ENCODE peak calls at places on chromosomes 3 and 15, in eight cellular contexts. G is psoas muscle, M is GM23338, F is heart right ventricle, T is heart left ventricle, I is tibial artery, N is aorta, L is right atrium auricular region. S is an unnamed sample. For H3K4me1, the result is how much of the 10 kb centered on the place peaks cover.

GRCh38 chr15:68506071-68506470 is 72.7 kb upstream of the CORO2B start:
- DNase-seq in G (no peak), M (no peak), F (no peak), T (no peak), I (no peak), N (no peak), L (no peak), S (peak)

GRCh38 chr3:152040319-152040718 is 166.9 kb downstream of the SUCNR1 start:
- DNase-seq in G (no peak), M (no peak), F (no peak), T (no peak), I (no peak), N (no peak), L (no peak), S (no peak)

GRCh38 chr3:72411843-72412242 is 436.4 kb downstream of the SHQ1 start:
- DNase-seq in G (no peak), M (no peak), F (no peak), T (no peak), I (no peak), N (no peak), L (no peak), S (no peak)

GRCh38 chr3:168285506-168285905 is 189.8 kb upstream of the GOLIM4 start:
- DNase-seq in G (no peak), M (no peak), F (no peak), T (no peak), I (no peak), N (no peak), L (no peak), S (no peak)

GRCh38 chr3:14646589-14647413 is 4.8 kb upstream of the CCDC174 start:
- DNase-seq in G (no peak), M (peak), F (no peak), T (no peak), I (no peak), N (no peak), L (no peak), S (no peak)

GRCh38 chr15:59346951-59347350 is 25.7 kb downstream of the MYO1E start:
- DNase-seq in G (no peak), M (peak), F (no peak), T (no peak), I (no peak), N (no peak), L (no peak), S (no peak)

GRCh38 chr3:159238646-159239045 is 436.8 kb downstream of the MFSD1 start:
- DNase-seq in G (no peak), M (no peak), F (no peak), T (no peak), I (no peak), N (no peak), L (no peak), S (no peak)

GRCh38 chr15:62868507-62868906 is 174.0 kb upstream of the TPM1 start:
- DNase-seq in G (no peak), M (no peak), F (no peak), T (no peak), I (no peak), N (no peak), L (no peak), S (no peak)

GRCh38 chr3:110430146-110430545 is 641.5 kb upstream of the NECTIN3 start:
- DNase-seq in G (no peak), M (no peak), F (no peak), T (no peak), I (no peak), N (no peak), L (no peak), S (no peak)

GRCh38 chr3:8658326-8659212 is 14.0 kb upstream of the SSUH2 start:
- DNase-seq in G (peak), M (no peak), F (peak), T (peak), I (peak), N (peak), L (peak), S (peak)

DNA sequence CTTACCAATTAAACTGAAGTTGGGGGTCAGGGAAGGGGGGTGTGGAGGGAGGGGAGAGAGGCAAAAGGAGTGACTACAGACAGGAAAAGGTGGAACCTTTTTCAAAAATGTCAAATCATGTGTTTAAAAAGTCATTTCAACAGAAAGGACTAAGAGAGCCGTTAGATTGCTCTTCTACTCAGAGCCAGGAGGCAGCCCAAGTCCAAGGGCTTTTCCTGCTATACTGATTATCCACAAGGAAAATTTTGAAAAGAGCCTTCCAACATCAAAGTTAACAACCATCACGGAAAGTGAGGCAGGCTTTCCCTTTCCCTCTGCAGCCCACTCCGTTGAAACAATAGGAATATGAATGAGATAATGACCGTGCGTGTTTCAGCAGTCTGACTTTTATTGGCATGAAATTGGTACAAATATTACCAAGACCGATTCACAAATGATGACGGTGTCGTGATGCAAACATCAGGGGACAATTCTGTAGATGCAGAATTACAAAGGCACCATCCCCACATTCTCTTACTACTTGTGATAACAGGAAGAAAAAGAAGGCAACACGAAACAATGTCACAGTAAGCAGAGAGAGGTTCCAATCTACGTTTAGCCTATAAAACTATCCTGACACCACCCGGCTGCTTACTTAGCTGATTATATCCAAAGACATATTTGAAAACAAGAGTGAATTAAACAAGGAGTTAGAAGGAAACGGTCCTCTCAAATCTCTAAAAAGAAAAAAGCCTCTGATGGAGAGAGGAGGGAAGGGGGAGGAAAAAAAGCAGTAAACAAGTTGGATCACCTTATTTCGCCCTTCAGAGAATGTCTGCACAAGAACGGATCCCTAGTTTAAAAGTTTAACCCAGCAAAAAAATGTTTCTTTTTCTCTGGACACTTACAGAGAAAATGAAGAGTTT is 453.7 kb downstream of the FOXP1 start:
- DNase-seq in G (no peak), M (peak), F (no peak), T (no peak), I (no peak), N (no peak), L (no peak), S (no peak)
- H3K4me1 ChIP-seq in G (under half), M (half or more), F (under half), T (half or more), I (under half), N (under half), L (half or more), S (under half)

GRCh38 chr3:13268120-13268519 is 152.0 kb downstream of the NUP210 start:
- DNase-seq in G (no peak), M (no peak), F (no peak), T (no peak), I (no peak), N (peak), L (no peak), S (no peak)
- H3K27ac ChIP-seq in G (no peak), M (no peak), F (no peak), T (no peak), I (no peak), N (no peak), L (no peak), S (no peak)

GRCh38 chr15:81987628-81988027 is 58.2 kb downstream of the MEX3B start:
- DNase-seq in G (no peak), M (no peak), F (no peak), T (no peak), I (no peak), N (no peak), L (no peak), S (no peak)
- H3K4me3 ChIP-seq in G (no peak), M (no peak), F (no peak), T (no peak), I (no peak), N (no peak), L (no peak), S (no peak)

GRCh38 chr15:85633859-85634258 is 160.9 kb downstream of the KLHL25 start:
- DNase-seq in G (no peak), M (no peak), F (no peak), T (no peak), I (no peak), N (no peak), L (no peak), S (no peak)
- H3K4me1 ChIP-seq in G (under half), M (under half), F (under half), T (under half), I (under half), N (under half), L (under half), S (under half)

GRCh38 chr3:23590424-23590823 is 215.3 kb upstream of the UBE2E1 start:
- DNase-seq in G (no peak), M (no peak), F (no peak), T (no peak), I (no peak), N (no peak), L (no peak), S (no peak)
- H3K27ac ChIP-seq in G (no peak), M (no peak), F (no peak), T (no peak), I (no peak), N (no peak), L (no peak), S (no peak)

GRCh38 chr3:163753033-163753432 is 1325.3 kb downstream of the SI start:
- DNase-seq in G (no peak), M (no peak), F (no peak), T (no peak), I (no peak), N (no peak), L (no peak), S (no peak)
- H3K4me3 ChIP-seq in G (no peak), M (no peak), F (no peak), T (no peak), I (no peak), N (no peak), L (no peak), S (no peak)

DNA sequence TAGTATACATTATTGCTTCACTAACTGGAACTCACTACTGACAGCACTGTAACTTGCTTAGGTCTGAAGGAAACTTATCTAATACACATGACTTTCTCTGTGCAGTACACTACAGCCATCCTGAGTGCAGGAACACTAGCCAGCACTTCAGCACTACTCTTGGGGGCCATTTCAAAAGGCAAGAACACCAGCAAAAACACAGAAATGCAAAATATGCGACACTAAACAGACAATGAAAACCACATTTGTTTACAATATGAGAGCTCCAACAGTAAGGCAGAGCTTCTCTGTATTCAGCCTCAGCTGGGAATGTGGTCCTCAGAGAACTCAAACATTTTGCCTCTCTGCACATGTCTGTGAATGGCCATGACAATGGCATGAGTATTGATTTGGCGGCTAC is 109.6 kb downstream of the ARRDC4 start:
- DNase-seq in G (no peak), M (no peak), F (no peak), T (no peak), I (no peak), N (no peak), L (no peak), S (no peak)
- H3K4me1 ChIP-seq in G (under half), M (under half), F (under half), T (under half), I (under half), N (under half), L (under half), S (under half)

GRCh38 chr15:67004142-67004541 is 61.3 kb upstream of the SMAD3 start:
- DNase-seq in G (no peak), M (no peak), F (no peak), T (no peak), I (no peak), N (no peak), L (no peak), S (no peak)
- H3K27ac ChIP-seq in G (no peak), M (no peak), F (no peak), T (no peak), I (no peak), N (no peak), L (no peak), S (no peak)

GRCh38 chr3:106746286-106746685 is 631.0 kb upstream of the CCDC54 start:
- DNase-seq in G (no peak), M (no peak), F (no peak), T (no peak), I (no peak), N (no peak), L (no peak), S (no peak)
- H3K4me3 ChIP-seq in G (no peak), M (no peak), F (no peak), T (no peak), I (no peak), N (no peak), L (no peak), S (no peak)

DNA sequence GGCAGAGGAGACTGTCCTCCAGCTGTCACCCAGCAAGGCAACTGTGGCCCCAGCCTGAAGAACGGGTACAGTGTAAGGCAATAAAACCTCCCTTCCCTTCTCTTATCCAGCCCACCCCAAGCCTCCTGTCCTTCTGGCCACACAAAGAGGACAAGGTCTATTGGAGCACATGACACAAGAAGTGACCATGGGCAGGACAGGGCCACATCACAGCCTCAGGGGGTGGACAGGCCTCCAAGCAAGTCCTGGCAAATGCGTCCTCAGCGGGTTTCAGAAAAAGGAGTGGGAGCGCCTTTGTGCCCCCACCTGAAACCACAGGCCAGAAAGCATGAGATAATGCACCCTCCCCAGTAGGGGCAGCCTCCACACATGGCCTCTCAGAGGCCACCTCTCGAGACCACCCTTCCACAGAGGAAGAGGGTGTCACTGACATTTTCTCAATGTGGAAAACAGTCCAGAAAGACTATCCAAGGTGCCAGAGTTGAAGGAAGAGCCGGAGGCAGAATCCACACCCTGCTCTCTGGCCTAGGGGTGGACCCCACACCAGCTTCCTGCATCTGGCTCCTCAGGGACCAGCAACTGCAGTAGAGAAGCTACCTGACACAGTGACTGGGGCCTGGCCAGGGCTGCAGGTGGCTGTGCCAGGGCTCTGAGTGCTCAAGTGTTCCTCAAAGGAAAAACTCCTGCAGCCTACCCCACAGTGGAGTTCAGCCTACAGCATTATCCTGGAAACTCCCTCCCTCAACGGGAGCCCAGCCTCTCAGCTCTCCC is 43.9 kb downstream of the CCDC12 start:
- DNase-seq in G (no peak), M (no peak), F (no peak), T (no peak), I (peak), N (peak), L (no peak), S (no peak)
- H3K4me1 ChIP-seq in G (half or more), M (under half), F (half or more), T (half or more), I (half or more), N (under half), L (half or more), S (half or more)

S was measured in lung.